ENCODE peak calls at places on chromosomes 12 and 14, in eight cellular contexts. U, G, L, C, R, N, Z and V are unnamed samples.

GRCh38 chr12:107622005-107622404 is 63.6 kb upstream of the PWP1 start:
- DNase-seq in U (peak; percentile 41), G (peak; percentile 21), L (no peak), C (no peak), R (peak; percentile 20), N (no peak), Z (no peak), V (peak; percentile 11)

GRCh38 chr12:77995436-77996167 is 164.9 kb downstream of the NAV3 start:
- DNase-seq in U (peak; percentile 91), G (no peak), L (no peak), C (no peak), R (peak; percentile 76), N (no peak), Z (no peak), V (peak; percentile 38)

GRCh38 chr14:80930836-80931389 is 10.6 kb downstream of the CEP128 start:
- DNase-seq in U (peak; percentile 89), G (peak; percentile 94), L (no peak), C (peak; percentile 33), R (peak; percentile 84), N (no peak), Z (no peak), V (peak; percentile 86)

GRCh38 chr12:93302331-93303229 is 75.1 kb upstream of the NUDT4 start:
- DNase-seq in U (peak; percentile 83), G (no peak), L (no peak), C (no peak), R (peak; percentile 95), N (no peak), Z (no peak), V (peak; percentile 64)

GRCh38 chr14:30553311-30553989 is 5.5 kb upstream of the G2E3 start:
- DNase-seq in U (peak; percentile 76), G (no peak), L (no peak), C (no peak), R (peak; percentile 56), N (no peak), Z (no peak), V (peak; percentile 31)

GRCh38 chr12:9925746-9926393 is 6.3 kb downstream of the CLEC2A start:
- DNase-seq in U (peak; percentile 62), G (peak; percentile 56), L (no peak), C (no peak), R (peak; percentile 11), N (peak; percentile 26), Z (peak; percentile 5), V (peak; percentile 71)

GRCh38 chr14:104975481-104976197 is 2.5 kb downstream of the AHNAK2 start:
- DNase-seq in U (no peak), G (peak; percentile 59), L (peak; percentile 37), C (no peak), R (no peak), N (no peak), Z (peak; percentile 6), V (no peak)

GRCh38 chr12:119319638-119320037 is 14.9 kb upstream of the CCDC60 start:
- DNase-seq in U (no peak), G (no peak), L (no peak), C (peak; percentile 9), R (no peak), N (no peak), Z (no peak), V (no peak)

GRCh38 chr12:65827827-65828231 is 3.5 kb downstream of the HMGA2 start:
- DNase-seq in U (no peak), G (no peak), L (no peak), C (no peak), R (no peak), N (no peak), Z (no peak), V (peak; percentile 53)

GRCh38 chr12:84070311-84070710 is 842.3 kb downstream of the SLC6A15 start:
- DNase-seq in U (peak; percentile 98), G (no peak), L (no peak), C (peak; percentile 9), R (peak; percentile 81), N (no peak), Z (peak; percentile 13), V (peak; percentile 34)

GRCh38 chr12:55833056-55833455 is 3.7 kb upstream of the DNAJC14 start:
- DNase-seq in U (no peak), G (no peak), L (no peak), C (no peak), R (no peak), N (no peak), Z (no peak), V (no peak)

GRCh38 chr12:100348657-100349454 is 8.0 kb upstream of the SLC17A8 start:
- DNase-seq in U (peak; percentile 51), G (peak; percentile 33), L (no peak), C (no peak), R (no peak), N (no peak), Z (no peak), V (peak; percentile 48)

GRCh38 chr12:47741340-47741703 is 16.0 kb upstream of the ENDOU start:
- DNase-seq in U (no peak), G (peak; percentile 56), L (no peak), C (peak; percentile 89), R (no peak), N (peak; percentile 78), Z (peak; percentile 59), V (no peak)

GRCh38 chr12:121248611-121249010 is 38.7 kb downstream of the P2RX4 start:
- DNase-seq in U (no peak), G (no peak), L (no peak), C (peak; percentile 74), R (no peak), N (no peak), Z (no peak), V (no peak)

GRCh38 chr14:54664961-54665360 is 98.0 kb downstream of the SAMD4A start:
- DNase-seq in U (no peak), G (no peak), L (no peak), C (no peak), R (no peak), N (no peak), Z (no peak), V (no peak)

GRCh38 chr12:34404377-34405285 is 382.3 kb downstream of the ALG10 start:
- DNase-seq in U (no peak), G (no peak), L (peak; percentile 25), C (peak; percentile 1), R (no peak), N (peak; percentile 6), Z (no peak), V (no peak)

GRCh38 chr12:96190403-96191170 is 3.6 kb upstream of the ELK3 start:
- DNase-seq in U (peak; percentile 81), G (no peak), L (no peak), C (no peak), R (no peak), N (no peak), Z (no peak), V (peak; percentile 37)

GRCh38 chr12:52604859-52605258 is 3.6 kb upstream of the KRT72 start:
- DNase-seq in U (no peak), G (no peak), L (no peak), C (no peak), R (no peak), N (no peak), Z (no peak), V (no peak)

GRCh38 chr14:38291681-38292459 is 36.0 kb upstream of the CLEC14A start:
- DNase-seq in U (no peak), G (no peak), L (no peak), C (no peak), R (no peak), N (no peak), Z (no peak), V (peak; percentile 57)

GRCh38 chr12:132276720-132277373 is 52.5 kb downstream of the GALNT9 start:
- DNase-seq in U (no peak), G (no peak), L (no peak), C (no peak), R (no peak), N (no peak), Z (no peak), V (no peak)

GRCh38 chr12:18990866-18991265 is 138.7 kb upstream of the PLEKHA5 start:
- DNase-seq in U (no peak), G (no peak), L (no peak), C (no peak), R (no peak), N (no peak), Z (no peak), V (no peak)

GRCh38 chr12:57897296-57897974 is 43.9 kb upstream of the ATP23 start:
- DNase-seq in U (no peak), G (no peak), L (no peak), C (no peak), R (no peak), N (no peak), Z (no peak), V (no peak)
- H3K4me3 ChIP-seq in U (no peak overlapping the region), G (peak overlapping the region; percentile 59), L (peak overlapping the region; percentile 53), C (no peak overlapping the region), R (no peak overlapping the region), N (no peak overlapping the region), Z (no peak overlapping the region), V (no peak overlapping the region)

GRCh38 chr12:14904854-14905253 is 19.2 kb upstream of the MGP start:
- DNase-seq in U (no peak), G (no peak), L (no peak), C (no peak), R (no peak), N (no peak), Z (no peak), V (no peak)

GRCh38 chr12:14902465-14902864 is 16.8 kb upstream of the MGP start:
- DNase-seq in U (peak; percentile 32), G (no peak), L (no peak), C (no peak), R (no peak), N (no peak), Z (no peak), V (no peak)

GRCh38 chr12:14900521-14901227 is 15.0 kb upstream of the MGP start:
- DNase-seq in U (no peak), G (no peak), L (no peak), C (no peak), R (no peak), N (no peak), Z (no peak), V (no peak)

GRCh38 chr12:14903386-14904098 is 17.9 kb upstream of the MGP start:
- DNase-seq in U (no peak), G (no peak), L (no peak), C (no peak), R (no peak), N (no peak), Z (no peak), V (no peak)

GRCh38 chr12:14901228-14901562 is 15.5 kb upstream of the MGP start:
- DNase-seq in U (no peak), G (no peak), L (no peak), C (no peak), R (no peak), N (no peak), Z (no peak), V (no peak)
- TF ChIP-seq CTCF in U (no peak), G (peak; percentile 38), L (no peak), C (no peak), R (peak; percentile 7), N (no peak), Z (no peak), V (no peak)

DNA sequence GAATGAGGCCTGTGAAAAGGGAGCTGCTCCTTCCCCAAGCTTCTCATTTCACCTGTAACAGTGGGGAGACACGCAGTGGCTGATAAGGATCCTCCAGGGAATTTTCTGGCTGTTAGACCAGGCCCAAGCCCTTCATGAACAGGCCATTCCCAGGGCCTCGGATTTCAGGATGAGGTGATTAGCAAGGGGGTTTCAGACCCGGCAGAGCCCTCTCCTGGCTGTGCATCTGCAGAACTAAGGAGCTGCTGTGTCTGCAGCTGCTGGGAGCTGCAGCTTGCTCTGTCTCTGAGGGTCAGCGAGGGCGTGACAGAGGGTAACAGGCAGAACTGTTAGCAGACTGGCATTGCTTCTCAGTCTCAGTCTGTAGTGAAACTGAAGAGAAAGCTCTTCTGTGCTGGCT is 110.4 kb downstream of the KCNA5 start:
- DNase-seq in U (no peak), G (no peak), L (no peak), C (no peak), R (no peak), N (no peak), Z (no peak), V (no peak)
- H3K4me3 ChIP-seq in U (no peak overlapping the region), G (no peak overlapping the region), L (no peak overlapping the region), C (no peak overlapping the region), R (no peak overlapping the region), N (no peak overlapping the region), Z (no peak overlapping the region), V (no peak overlapping the region)

GRCh38 chr12:6843118-6843902 is 2.6 kb downstream of the GNB3 start:
- DNase-seq in U (no peak), G (peak; percentile 68), L (peak; percentile 76), C (peak; percentile 10), R (no peak), N (no peak), Z (no peak), V (no peak)
- TF ChIP-seq CTCF in U (no peak), G (peak; percentile 55), L (peak; percentile 30), C (no peak), R (peak; percentile 16), N (no peak), Z (no peak), V (no peak)